ENCODE peak calls at places on chromosomes 13 and 19, in five cellular contexts. N is aorta, Y is left cardiac atrium, J is GF-D8, L is AG09319. F is an unnamed sample.

GRCh38 chr13:89695343-89696257 is 1651.9 kb upstream of the MIR17HG start:
- DNase-seq in L (peak; percentile 0), N (no peak), J (no peak), Y (no peak), F (no peak)

GRCh38 chr19:44925114-44925891 is 10.9 kb downstream of the APOC1 start:
- DNase-seq in Y (peak; percentile 84), J (peak; percentile 45), L (no peak), N (peak; percentile 90), F (peak; percentile 78)

GRCh38 chr19:48501446-48501960 is 10.1 kb downstream of the LMTK3 start:
- DNase-seq in Y (no peak), J (peak; percentile 64), N (peak; percentile 53), L (no peak), F (no peak)

GRCh38 chr19:38918526-38918925 is 6.5 kb upstream of the CCER2 start:
- DNase-seq in Y (no peak), N (no peak), L (no peak), J (no peak), F (no peak)

GRCh38 chr19:18349524-18350128 is 9.2 kb downstream of the PGPEP1 start:
- DNase-seq in L (no peak), N (peak; percentile 73), Y (peak; percentile 55), J (no peak), F (peak; percentile 72)

GRCh38 chr19:41325640-41325946 is 15.6 kb downstream of the CCDC97 start:
- DNase-seq in J (no peak), L (no peak), Y (no peak), N (no peak), F (no peak)

GRCh38 chr13:101341464-101341863 is 74.8 kb downstream of the NALCN start:
- DNase-seq in Y (no peak), J (no peak), L (no peak), N (no peak), F (no peak)

GRCh38 chr13:44434441-44435141 is 61.0 kb downstream of the SERP2 start:
- DNase-seq in N (no peak), J (no peak), Y (no peak), L (no peak), F (peak; percentile 54)

GRCh38 chr19:46471116-46471733 is at the start of gene PNMA8A:
- DNase-seq in J (no peak), L (no peak), Y (peak; percentile 88), N (peak; percentile 92), F (peak; percentile 87)

GRCh38 chr13:30394798-30395191 is 27.5 kb upstream of the UBE2L5 start:
- DNase-seq in L (no peak), N (no peak), Y (no peak), J (peak; percentile 40), F (no peak)

F was measured in ovary.